ENCODE peak calls at places on chromosomes 2 and 18, in eight cellular contexts. L, A, M, H, W, O, D and B are unnamed samples. For H3K36me3 and H3K27me3, the result is how much of the 10 kb centered on the place peaks cover.

GRCh38 chr2:26316041-26316440 is 29.9 kb upstream of the SELENOI start:
- DNase-seq in L (no peak), A (no peak), M (no peak), H (no peak), W (no peak), O (no peak), D (peak), B (peak)

GRCh38 chr18:53698907-53699306 is 525.6 kb downstream of the MBD2 start:
- DNase-seq in L (no peak), A (no peak), M (no peak), H (peak), W (no peak), O (peak), D (peak), B (peak)

GRCh38 chr2:18500333-18500732 is 60.1 kb downstream of the RDH14 start:
- DNase-seq in L (no peak), A (no peak), M (no peak), H (no peak), W (no peak), O (peak), D (peak), B (no peak)

GRCh38 chr2:236601306-236602202 is 31.9 kb downstream of the ACKR3 start:
- DNase-seq in L (no peak), A (no peak), M (no peak), H (no peak), W (no peak), O (no peak), D (no peak), B (no peak)

GRCh38 chr2:31735716-31736115 is 155.0 kb upstream of the SRD5A2 start:
- DNase-seq in L (no peak), A (no peak), M (no peak), H (no peak), W (no peak), O (no peak), D (no peak), B (no peak)

GRCh38 chr2:167890739-167891138 is 356.7 kb downstream of the STK39 start:
- DNase-seq in L (no peak), A (no peak), M (no peak), H (no peak), W (no peak), O (no peak), D (no peak), B (no peak)

GRCh38 chr2:38465789-38466127 is 88.7 kb upstream of the ATL2 start:
- DNase-seq in L (peak), A (peak), M (peak), H (peak), W (no peak), O (no peak), D (peak), B (peak)

GRCh38 chr2:178478102-178478441 is 328 bp downstream of the FKBP7 start:
- DNase-seq in L (no peak), A (no peak), M (no peak), H (peak), W (no peak), O (no peak), D (peak), B (peak)

GRCh38 chr2:193837368-193837767 is 1642.6 kb upstream of the TMEFF2 start:
- DNase-seq in L (no peak), A (no peak), M (no peak), H (no peak), W (no peak), O (peak), D (peak), B (no peak)

GRCh38 chr18:56475250-56475649 is 163.1 kb downstream of the TXNL1 start:
- DNase-seq in L (no peak), A (no peak), M (no peak), H (no peak), W (no peak), O (peak), D (peak), B (no peak)

GRCh38 chr2:144117079-144117478 is 402.8 kb downstream of the ZEB2 start:
- DNase-seq in L (no peak), A (no peak), M (no peak), H (no peak), W (no peak), O (no peak), D (no peak), B (no peak)

GRCh38 chr2:35538796-35539195 is 816.8 kb upstream of the CRIM1 start:
- DNase-seq in L (no peak), A (no peak), M (no peak), H (no peak), W (no peak), O (peak), D (no peak), B (no peak)

GRCh38 chr2:80896576-80896975 is 592.0 kb upstream of the LRRTM1 start:
- DNase-seq in L (no peak), A (no peak), M (no peak), H (no peak), W (no peak), O (no peak), D (no peak), B (no peak)

GRCh38 chr2:219591091-219591490 is 6.6 kb upstream of the STK11IP start:
- DNase-seq in L (no peak), A (no peak), M (no peak), H (no peak), W (no peak), O (no peak), D (no peak), B (no peak)

GRCh38 chr18:8439091-8439490 is 170.1 kb upstream of the RAB12 start:
- DNase-seq in L (no peak), A (no peak), M (no peak), H (no peak), W (no peak), O (no peak), D (peak), B (no peak)

GRCh38 chr2:28437142-28437835 is 44.6 kb downstream of the FOSL2 start:
- DNase-seq in L (no peak), A (no peak), M (no peak), H (no peak), W (no peak), O (no peak), D (peak), B (no peak)

GRCh38 chr2:234917245-234917975 is 34.4 kb upstream of the SH3BP4 start:
- DNase-seq in L (no peak), A (no peak), M (no peak), H (no peak), W (no peak), O (peak), D (peak), B (no peak)

GRCh38 chr2:43459455-43459854 is 136.4 kb downstream of the THADA start:
- DNase-seq in L (no peak), A (no peak), M (no peak), H (no peak), W (no peak), O (peak), D (peak), B (no peak)

GRCh38 chr2:174965992-174966789 is 39.0 kb downstream of the CHN1 start:
- DNase-seq in L (no peak), A (no peak), M (no peak), H (no peak), W (no peak), O (peak), D (peak), B (no peak)

GRCh38 chr2:109378682-109379081 is 235.1 kb downstream of the SEPTIN10 start:
- DNase-seq in L (no peak), A (no peak), M (no peak), H (no peak), W (no peak), O (no peak), D (no peak), B (peak)

GRCh38 chr2:132741754-132742153 is 71.7 kb upstream of the LYPD1 start:
- DNase-seq in L (no peak), A (no peak), M (no peak), H (no peak), W (no peak), O (peak), D (no peak), B (no peak)

GRCh38 chr2:100334929-100335328 is 12.6 kb upstream of the LONRF2 start:
- DNase-seq in L (no peak), A (no peak), M (no peak), H (no peak), W (no peak), O (no peak), D (no peak), B (no peak)

GRCh38 chr2:28525481-28525880 is 29.6 kb downstream of the PLB1 start:
- DNase-seq in L (no peak), A (no peak), M (no peak), H (no peak), W (no peak), O (no peak), D (no peak), B (no peak)

GRCh38 chr2:119292226-119292625 is 68.6 kb downstream of the STEAP3 start:
- DNase-seq in L (no peak), A (no peak), M (peak), H (peak), W (no peak), O (peak), D (no peak), B (no peak)

GRCh38 chr2:235070063-235070706 is 118.4 kb downstream of the SH3BP4 start:
- DNase-seq in L (no peak), A (no peak), M (no peak), H (no peak), W (no peak), O (no peak), D (peak), B (peak)

GRCh38 chr2:213221962-213222361 is 62.3 kb upstream of the SPAG16 start:
- DNase-seq in L (no peak), A (no peak), M (no peak), H (no peak), W (no peak), O (no peak), D (peak), B (no peak)

GRCh38 chr2:42196403-42197267 is 27.5 kb downstream of the EML4 start:
- DNase-seq in L (peak), A (peak), M (peak), H (peak), W (peak), O (peak), D (peak), B (peak)

GRCh38 chr18:8701546-8702118 is 3.7 kb upstream of the MTCL1 start:
- DNase-seq in L (no peak), A (no peak), M (no peak), H (no peak), W (no peak), O (peak), D (peak), B (no peak)

GRCh38 chr2:48398285-48399135 is 131.4 kb upstream of the STON1 start:
- DNase-seq in L (no peak), A (no peak), M (no peak), H (no peak), W (no peak), O (peak), D (no peak), B (no peak)

GRCh38 chr2:238973038-238973772 is 125.3 kb downstream of the TWIST2 start:
- DNase-seq in L (no peak), A (no peak), M (no peak), H (no peak), W (no peak), O (peak), D (peak), B (peak)

GRCh38 chr2:127275356-127275755 is 18.6 kb downstream of the ERCC3 start:
- DNase-seq in L (no peak), A (no peak), M (no peak), H (no peak), W (no peak), O (no peak), D (no peak), B (no peak)

GRCh38 chr18:54165450-54165849 is 59.0 kb downstream of the MBD2 start:
- DNase-seq in L (no peak), A (no peak), M (no peak), H (no peak), W (no peak), O (no peak), D (no peak), B (no peak)

GRCh38 chr2:41872646-41873045 is 175.2 kb upstream of the PKDCC start:
- DNase-seq in L (no peak), A (no peak), M (no peak), H (no peak), W (no peak), O (peak), D (peak), B (no peak)

GRCh38 chr2:239548965-239549595 is 148.3 kb upstream of the HDAC4 start:
- DNase-seq in L (no peak), A (no peak), M (no peak), H (no peak), W (no peak), O (no peak), D (no peak), B (no peak)

GRCh38 chr2:21812766-21813165 is 689.0 kb downstream of the TDRD15 start:
- DNase-seq in L (no peak), A (no peak), M (no peak), H (no peak), W (no peak), O (no peak), D (no peak), B (no peak)

GRCh38 chr18:27073404-27073830 is 111.7 kb downstream of the CHST9 start:
- DNase-seq in L (no peak), A (no peak), M (no peak), H (no peak), W (no peak), O (no peak), D (no peak), B (no peak)

GRCh38 chr2:19038096-19039015 is 320.1 kb downstream of the OSR1 start:
- DNase-seq in L (no peak), A (no peak), M (no peak), H (no peak), W (no peak), O (peak), D (peak), B (no peak)

GRCh38 chr2:157426477-157426994 is 17.4 kb downstream of the CYTIP start:
- DNase-seq in L (no peak), A (no peak), M (no peak), H (no peak), W (no peak), O (no peak), D (no peak), B (no peak)
- H3K36me3 ChIP-seq in L (under half), A (half or more), M (under half), H (under half), W (under half), O (under half), D (under half), B (under half)

GRCh38 chr2:3837086-3837485 is 133.7 kb downstream of the DCDC2C start:
- DNase-seq in L (no peak), A (no peak), M (no peak), H (no peak), W (no peak), O (no peak), D (no peak), B (no peak)
- H3K27me3 ChIP-seq in L (under half), A (under half), M (under half), H (under half), W (under half), O (under half), D (under half), B (under half)

GRCh38 chr18:3216987-3217386 is 2.8 kb downstream of the MYOM1 start:
- DNase-seq in L (no peak), A (no peak), M (no peak), H (no peak), W (no peak), O (no peak), D (no peak), B (no peak)

GRCh38 chr18:3212636-3213035 is 7.1 kb downstream of the MYOM1 start:
- DNase-seq in L (no peak), A (no peak), M (no peak), H (no peak), W (no peak), O (no peak), D (no peak), B (no peak)

GRCh38 chr18:3217930-3218647 is 1.7 kb downstream of the MYOM1 start:
- DNase-seq in L (no peak), A (no peak), M (peak), H (no peak), W (no peak), O (no peak), D (peak), B (peak)

GRCh38 chr18:3213231-3214059 is 6.3 kb downstream of the MYOM1 start:
- DNase-seq in L (peak), A (peak), M (no peak), H (peak), W (no peak), O (no peak), D (no peak), B (no peak)

DNA sequence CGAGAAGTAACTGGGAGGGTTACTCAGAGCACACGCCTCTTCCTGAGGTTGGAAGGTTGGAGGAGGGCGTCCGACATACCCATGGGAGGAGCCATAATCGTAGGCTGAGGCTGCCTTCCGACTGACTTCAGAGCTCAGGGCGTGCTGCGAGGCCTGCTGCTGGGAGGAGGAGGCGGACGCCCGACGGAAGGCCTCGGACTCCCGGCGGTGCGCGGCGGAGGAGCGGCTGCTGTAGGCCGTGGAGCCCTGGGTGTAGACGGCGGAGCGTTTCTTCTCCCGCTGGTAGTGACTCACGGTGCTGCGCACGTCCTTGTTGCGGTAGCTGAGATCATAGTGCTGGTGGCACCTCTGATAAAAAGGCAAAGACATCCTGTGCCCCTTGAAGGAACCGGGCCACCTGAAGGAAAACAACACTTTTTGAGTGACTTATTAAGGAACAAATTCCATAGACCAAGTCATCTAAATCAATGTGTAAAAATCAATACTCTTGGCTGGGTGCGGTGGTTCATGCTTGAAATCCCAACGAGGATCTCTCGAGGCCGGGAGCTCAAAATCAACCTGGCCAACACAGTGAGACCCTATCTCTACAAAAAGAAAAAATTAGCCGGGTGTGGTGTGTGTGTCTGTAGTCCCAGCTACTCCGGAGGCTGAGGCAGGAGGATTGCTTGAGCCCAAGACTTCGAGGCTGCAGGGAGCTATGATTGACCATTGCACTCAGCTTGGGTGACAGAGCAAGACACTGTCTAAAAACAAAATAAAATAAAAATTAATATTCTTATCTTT is 4.7 kb downstream of the MYOM1 start:
- DNase-seq in L (no peak), A (no peak), M (no peak), H (no peak), W (no peak), O (no peak), D (no peak), B (no peak)
- H3K4me3 ChIP-seq in L (no peak), A (no peak), M (no peak), H (no peak), W (no peak), O (no peak), D (no peak), B (no peak)

DNA sequence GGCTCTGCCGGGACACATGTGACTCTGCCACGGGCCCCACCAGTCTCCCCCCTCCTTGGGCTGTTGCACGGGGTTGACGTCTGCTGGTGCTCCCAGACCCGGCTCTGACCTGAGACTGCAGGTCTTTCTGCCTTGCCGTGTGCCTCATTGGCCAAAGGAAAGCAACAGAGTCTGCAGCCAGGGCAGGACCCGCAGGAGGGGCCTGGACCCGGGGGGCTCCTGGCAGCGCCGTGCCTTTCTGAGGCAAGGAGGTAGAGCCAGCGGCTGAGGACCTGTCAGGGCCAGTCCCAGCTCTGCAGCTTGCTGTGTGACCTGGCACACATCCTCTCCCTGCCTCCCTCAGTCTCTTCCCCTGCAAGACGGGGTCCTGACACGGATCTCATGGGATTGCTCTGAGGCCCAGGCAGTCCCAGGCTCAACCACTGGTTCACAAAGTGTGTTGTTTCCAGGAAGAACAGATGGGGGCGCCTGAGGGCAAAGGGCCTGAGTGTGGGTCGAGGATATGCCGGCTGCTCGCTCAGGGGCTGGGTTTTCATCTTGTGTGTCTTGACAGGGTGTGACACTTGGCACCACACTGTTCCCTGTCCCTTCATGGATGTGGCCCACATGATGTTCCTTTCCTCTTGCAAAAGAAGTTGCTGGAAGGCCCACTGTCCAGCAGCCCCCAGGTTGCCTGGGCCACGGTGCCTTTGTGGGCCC is 9.0 kb downstream of the CAPN10 start:
- DNase-seq in L (peak), A (peak), M (peak), H (no peak), W (no peak), O (no peak), D (peak), B (peak)
- H3K36me3 ChIP-seq in L (under half), A (under half), M (under half), H (under half), W (under half), O (under half), D (under half), B (under half)

GRCh38 chr2:231926180-231926741 is at the start of gene NPPC:
- DNase-seq in L (peak), A (peak), M (peak), H (peak), W (peak), O (peak), D (peak), B (peak)

GRCh38 chr2:231923951-231924888 is 2.0 kb downstream of the NPPC start:
- DNase-seq in L (no peak), A (no peak), M (no peak), H (no peak), W (no peak), O (no peak), D (no peak), B (peak)

GRCh38 chr2:231924889-231925275 is 1.3 kb downstream of the NPPC start:
- DNase-seq in L (no peak), A (no peak), M (no peak), H (no peak), W (no peak), O (no peak), D (no peak), B (peak)

GRCh38 chr2:231926761-231927565 is 767 bp upstream of the NPPC start:
- DNase-seq in L (no peak), A (no peak), M (no peak), H (no peak), W (peak), O (no peak), D (peak), B (peak)

DNA sequence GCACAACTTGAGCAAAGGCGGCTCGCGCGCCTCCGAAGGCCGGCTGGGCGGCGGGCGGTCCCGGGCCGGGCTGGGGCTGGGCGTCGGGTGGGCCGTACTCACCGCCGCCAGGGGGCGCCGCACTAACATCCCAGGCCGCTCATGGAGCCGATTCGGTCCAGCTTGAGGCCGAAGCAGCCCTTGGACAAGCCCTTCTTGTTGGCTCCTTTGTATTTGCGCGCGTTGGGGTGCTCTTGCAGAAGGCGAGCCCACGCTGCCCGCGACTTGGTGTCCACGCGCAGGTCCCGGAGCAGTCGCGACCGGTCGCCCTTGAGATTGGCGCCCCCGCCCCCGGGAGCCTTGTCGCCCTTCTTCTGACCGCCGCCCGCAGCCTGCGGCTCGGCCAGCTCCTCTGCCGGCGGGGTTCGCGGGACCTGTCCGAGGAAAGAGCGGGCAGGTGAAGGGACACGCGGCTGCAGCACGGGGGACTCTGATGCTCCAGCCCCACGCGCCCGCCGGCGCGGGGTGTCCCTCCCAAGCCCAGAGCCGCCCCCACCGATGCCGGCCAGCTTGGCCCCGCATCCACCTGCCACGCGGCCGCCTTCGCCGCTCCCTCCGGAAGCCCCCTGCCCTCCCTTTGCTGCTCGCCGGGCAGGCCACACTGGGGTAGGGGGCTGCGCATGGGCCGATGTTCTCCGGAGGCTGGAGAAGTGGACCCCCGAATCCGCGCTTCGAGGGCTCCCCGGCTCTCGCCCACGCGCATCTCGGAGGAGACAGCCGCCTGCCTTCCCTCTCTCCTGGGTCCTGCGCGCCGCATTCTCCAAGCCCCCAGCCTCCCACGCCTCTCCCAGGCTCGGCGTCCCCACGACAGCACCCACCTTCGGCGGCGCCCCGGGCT is 655 bp downstream of the NPPC start:
- DNase-seq in L (peak), A (peak), M (peak), H (peak), W (peak), O (peak), D (peak), B (peak)
- H3K27me3 ChIP-seq in L (under half), A (under half), M (under half), H (under half), W (half or more), O (half or more), D (under half), B (under half)